ENCODE peak calls at places on chromosomes 12 and 14, in nine cellular contexts. One of them, this sample, is unnamed. For H3K4me1, the result is how much of the 10 kb centered on the place peaks cover.

GRCh38 chr12:94679554-94679953 is 29.2 kb upstream of the TMCC3 start:
- DNase-seq in fibroblast of lung: no peak
- DNase-seq in colonic mucosa: no peak
- DNase-seq in endodermal cell: peak
- DNase-seq in transverse colon: no peak
- DNase-seq in neural progenitor cell: no peak
- DNase-seq in upper lobe of right lung: no peak
- DNase-seq in mucosa of descending colon: no peak
- DNase-seq in A549: no peak
- DNase-seq in this sample: no peak

GRCh38 chr12:77374687-77375086 is 309.3 kb upstream of the E2F7 start:
- DNase-seq in neural progenitor cell: no peak
- DNase-seq in upper lobe of right lung: no peak
- DNase-seq in mucosa of descending colon: no peak
- DNase-seq in A549: no peak
- DNase-seq in transverse colon: peak
- DNase-seq in fibroblast of lung: no peak
- DNase-seq in colonic mucosa: no peak
- DNase-seq in endodermal cell: no peak
- DNase-seq in this sample: no peak

GRCh38 chr12:114668151-114668891 is 15.7 kb downstream of the TBX3 start:
- DNase-seq in colonic mucosa: peak
- DNase-seq in neural progenitor cell: peak
- DNase-seq in endodermal cell: peak
- DNase-seq in A549: peak
- DNase-seq in fibroblast of lung: peak
- DNase-seq in transverse colon: peak
- DNase-seq in upper lobe of right lung: peak
- DNase-seq in mucosa of descending colon: peak
- DNase-seq in this sample: peak

GRCh38 chr12:114744696-114745095 is 60.7 kb upstream of the TBX3 start:
- DNase-seq in A549: no peak
- DNase-seq in transverse colon: peak
- DNase-seq in mucosa of descending colon: peak
- DNase-seq in neural progenitor cell: no peak
- DNase-seq in fibroblast of lung: no peak
- DNase-seq in colonic mucosa: peak
- DNase-seq in upper lobe of right lung: no peak
- DNase-seq in endodermal cell: no peak
- DNase-seq in this sample: no peak

GRCh38 chr14:21852061-21852664 is 178.5 kb upstream of the OR4E1 start:
- DNase-seq in upper lobe of right lung: no peak
- DNase-seq in fibroblast of lung: no peak
- DNase-seq in transverse colon: peak
- DNase-seq in A549: no peak
- DNase-seq in endodermal cell: peak
- DNase-seq in mucosa of descending colon: peak
- DNase-seq in neural progenitor cell: peak
- DNase-seq in colonic mucosa: peak
- DNase-seq in this sample: no peak

GRCh38 chr12:50333441-50333840 is 50.1 kb upstream of the LIMA1 start:
- DNase-seq in colonic mucosa: no peak
- DNase-seq in neural progenitor cell: no peak
- DNase-seq in fibroblast of lung: peak
- DNase-seq in mucosa of descending colon: no peak
- DNase-seq in endodermal cell: peak
- DNase-seq in upper lobe of right lung: no peak
- DNase-seq in transverse colon: no peak
- DNase-seq in A549: no peak
- DNase-seq in this sample: no peak

GRCh38 chr14:22808388-22809209 is 6.6 kb downstream of the SLC7A7 start:
- DNase-seq in endodermal cell: no peak
- DNase-seq in A549: no peak
- DNase-seq in upper lobe of right lung: peak
- DNase-seq in fibroblast of lung: no peak
- DNase-seq in transverse colon: no peak
- DNase-seq in mucosa of descending colon: no peak
- DNase-seq in neural progenitor cell: no peak
- DNase-seq in colonic mucosa: no peak
- DNase-seq in this sample: no peak

GRCh38 chr12:97308576-97309198 is 153.9 kb upstream of the RMST start:
- DNase-seq in transverse colon: no peak
- DNase-seq in colonic mucosa: no peak
- DNase-seq in endodermal cell: no peak
- DNase-seq in mucosa of descending colon: no peak
- DNase-seq in A549: peak
- DNase-seq in upper lobe of right lung: no peak
- DNase-seq in fibroblast of lung: peak
- DNase-seq in neural progenitor cell: peak
- DNase-seq in this sample: no peak

GRCh38 chr14:95664546-95664945 is 21.7 kb upstream of the TCL1B start:
- DNase-seq in colonic mucosa: no peak
- DNase-seq in mucosa of descending colon: no peak
- DNase-seq in neural progenitor cell: no peak
- DNase-seq in transverse colon: no peak
- DNase-seq in fibroblast of lung: no peak
- DNase-seq in endodermal cell: no peak
- DNase-seq in upper lobe of right lung: no peak
- DNase-seq in A549: no peak
- DNase-seq in this sample: no peak

GRCh38 chr14:104390941-104391901 is 188.3 kb upstream of the C14orf180 start:
- DNase-seq in endodermal cell: peak
- DNase-seq in A549: no peak
- DNase-seq in transverse colon: no peak
- DNase-seq in mucosa of descending colon: no peak
- DNase-seq in colonic mucosa: peak
- DNase-seq in neural progenitor cell: no peak
- DNase-seq in fibroblast of lung: no peak
- DNase-seq in upper lobe of right lung: peak
- DNase-seq in this sample: no peak

GRCh38 chr14:33432407-33433023 is 493.8 kb downstream of the NPAS3 start:
- DNase-seq in endodermal cell: no peak
- DNase-seq in neural progenitor cell: peak
- DNase-seq in upper lobe of right lung: no peak
- DNase-seq in colonic mucosa: no peak
- DNase-seq in fibroblast of lung: peak
- DNase-seq in A549: peak
- DNase-seq in transverse colon: peak
- DNase-seq in mucosa of descending colon: no peak
- DNase-seq in this sample: no peak

GRCh38 chr12:52835271-52836041 is 1.3 kb upstream of the KRT79 start:
- DNase-seq in neural progenitor cell: no peak
- DNase-seq in transverse colon: no peak
- DNase-seq in fibroblast of lung: no peak
- DNase-seq in A549: no peak
- DNase-seq in endodermal cell: no peak
- DNase-seq in upper lobe of right lung: no peak
- DNase-seq in mucosa of descending colon: no peak
- DNase-seq in colonic mucosa: no peak
- DNase-seq in this sample: no peak

GRCh38 chr14:27366596-27366995 is 768.8 kb upstream of the NOVA1 start:
- DNase-seq in endodermal cell: no peak
- DNase-seq in transverse colon: no peak
- DNase-seq in colonic mucosa: no peak
- DNase-seq in fibroblast of lung: peak
- DNase-seq in mucosa of descending colon: no peak
- DNase-seq in neural progenitor cell: no peak
- DNase-seq in A549: no peak
- DNase-seq in upper lobe of right lung: no peak
- DNase-seq in this sample: no peak

GRCh38 chr12:4518106-4518728 is 20.5 kb upstream of the RAD51AP1 start:
- DNase-seq in A549: no peak
- DNase-seq in endodermal cell: no peak
- DNase-seq in upper lobe of right lung: no peak
- DNase-seq in colonic mucosa: no peak
- DNase-seq in transverse colon: no peak
- DNase-seq in mucosa of descending colon: no peak
- DNase-seq in neural progenitor cell: no peak
- DNase-seq in fibroblast of lung: peak
- DNase-seq in this sample: no peak

GRCh38 chr14:23175823-23176222 is 7.6 kb downstream of the SLC7A8 start:
- DNase-seq in transverse colon: no peak
- DNase-seq in neural progenitor cell: no peak
- DNase-seq in endodermal cell: no peak
- DNase-seq in colonic mucosa: no peak
- DNase-seq in mucosa of descending colon: no peak
- DNase-seq in upper lobe of right lung: no peak
- DNase-seq in A549: no peak
- DNase-seq in fibroblast of lung: no peak
- DNase-seq in this sample: no peak

GRCh38 chr12:92505373-92506340 is 197.1 kb upstream of the PLEKHG7 start:
- DNase-seq in upper lobe of right lung: peak
- DNase-seq in endodermal cell: no peak
- DNase-seq in neural progenitor cell: peak
- DNase-seq in transverse colon: peak
- DNase-seq in colonic mucosa: peak
- DNase-seq in A549: no peak
- DNase-seq in fibroblast of lung: peak
- DNase-seq in mucosa of descending colon: peak
- DNase-seq in this sample: peak

DNA sequence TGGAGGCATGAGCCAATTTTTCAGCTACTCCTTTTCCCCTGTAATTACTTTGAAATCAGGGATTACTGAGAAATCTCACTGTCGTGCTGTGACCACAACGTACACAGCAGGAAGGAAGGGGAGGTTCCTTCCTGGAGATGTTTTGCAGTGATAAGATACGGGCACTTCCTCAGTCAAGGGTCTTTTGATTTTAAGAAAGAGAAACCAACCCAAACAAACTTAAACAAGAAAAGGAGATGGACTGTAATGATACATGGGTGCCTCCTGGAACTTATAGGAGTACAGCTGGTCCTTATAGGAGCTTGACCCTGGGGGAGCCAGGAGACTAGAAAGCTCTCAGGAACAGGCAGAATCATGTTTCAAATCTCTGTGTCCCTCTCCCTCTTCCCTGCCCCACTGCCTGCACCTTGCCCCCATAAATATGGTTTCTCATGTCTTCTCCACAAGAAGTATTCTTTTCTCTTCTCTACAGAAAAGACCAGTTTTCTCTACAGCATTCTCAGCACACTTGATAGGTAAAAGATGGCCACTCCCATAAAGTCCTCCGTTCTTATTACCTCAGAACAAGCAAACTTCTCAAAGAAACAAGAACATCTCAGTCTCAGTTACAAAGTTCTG is 281.1 kb upstream of the AMIGO2 start:
- DNase-seq in transverse colon: no peak
- DNase-seq in endodermal cell: no peak
- DNase-seq in A549: no peak
- DNase-seq in colonic mucosa: no peak
- DNase-seq in upper lobe of right lung: no peak
- DNase-seq in fibroblast of lung: no peak
- DNase-seq in mucosa of descending colon: no peak
- DNase-seq in neural progenitor cell: no peak
- DNase-seq in this sample: peak
- H3K4me3 ChIP-seq in transverse colon: no peak
- H3K4me3 ChIP-seq in endodermal cell: no peak
- H3K4me3 ChIP-seq in A549: no peak
- H3K4me3 ChIP-seq in colonic mucosa: no peak
- H3K4me3 ChIP-seq in upper lobe of right lung: no peak
- H3K4me3 ChIP-seq in fibroblast of lung: no peak
- H3K4me3 ChIP-seq in mucosa of descending colon: no peak
- H3K4me3 ChIP-seq in neural progenitor cell: no peak
- H3K4me3 ChIP-seq in this sample: peak

DNA sequence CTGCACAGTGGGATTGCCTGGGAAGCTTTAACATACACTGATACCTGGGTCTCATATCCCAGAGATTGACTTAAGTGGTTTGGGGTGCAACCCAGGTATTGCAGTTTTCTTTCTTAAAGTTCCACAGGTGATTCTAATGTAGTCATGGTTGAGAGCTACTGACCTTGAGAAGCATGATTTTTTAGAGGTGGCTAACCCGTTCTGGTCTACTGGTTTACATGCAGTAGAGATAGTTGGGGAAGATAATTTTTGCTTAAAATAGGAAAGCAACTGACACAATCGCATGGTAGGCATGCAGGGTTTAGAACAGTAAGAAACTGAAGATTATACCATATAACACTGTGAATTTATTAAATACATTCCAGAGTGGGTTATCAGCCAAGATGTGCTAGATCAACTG is 134.2 kb upstream of the DNM1L start:
- DNase-seq in fibroblast of lung: no peak
- DNase-seq in colonic mucosa: no peak
- DNase-seq in A549: no peak
- DNase-seq in upper lobe of right lung: no peak
- DNase-seq in mucosa of descending colon: no peak
- DNase-seq in neural progenitor cell: no peak
- DNase-seq in transverse colon: no peak
- DNase-seq in endodermal cell: peak
- DNase-seq in this sample: no peak
- H3K4me1 ChIP-seq in fibroblast of lung: under half
- H3K4me1 ChIP-seq in colonic mucosa: under half
- H3K4me1 ChIP-seq in A549: under half
- H3K4me1 ChIP-seq in upper lobe of right lung: half or more
- H3K4me1 ChIP-seq in mucosa of descending colon: under half
- H3K4me1 ChIP-seq in neural progenitor cell: under half
- H3K4me1 ChIP-seq in transverse colon: under half
- H3K4me1 ChIP-seq in endodermal cell: under half
- H3K4me1 ChIP-seq in this sample: half or more

DNA sequence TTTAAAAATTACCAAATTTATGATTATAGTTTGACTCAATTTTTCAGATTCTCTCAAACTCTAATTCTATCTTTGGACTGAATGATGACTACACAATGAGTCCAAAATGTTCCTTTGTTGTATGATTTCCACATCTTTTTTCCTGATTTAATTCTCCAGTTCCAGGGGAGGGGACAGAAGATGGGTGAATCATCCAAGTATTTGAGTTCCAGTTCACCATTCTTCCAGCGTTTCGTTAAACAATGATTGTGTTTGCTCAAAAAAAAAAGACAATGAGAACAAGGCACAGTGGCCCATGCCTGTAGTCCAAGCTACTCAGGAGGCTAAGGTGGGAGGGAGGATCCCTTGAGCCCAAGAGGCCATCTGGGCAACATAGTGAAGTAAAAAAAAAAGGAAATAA is 23.8 kb downstream of the BAZ1A start:
- DNase-seq in mucosa of descending colon: no peak
- DNase-seq in endodermal cell: no peak
- DNase-seq in upper lobe of right lung: no peak
- DNase-seq in transverse colon: no peak
- DNase-seq in neural progenitor cell: no peak
- DNase-seq in colonic mucosa: no peak
- DNase-seq in A549: peak
- DNase-seq in fibroblast of lung: peak
- DNase-seq in this sample: no peak
- H3K4me3 ChIP-seq in mucosa of descending colon: no peak
- H3K4me3 ChIP-seq in endodermal cell: no peak
- H3K4me3 ChIP-seq in upper lobe of right lung: no peak
- H3K4me3 ChIP-seq in transverse colon: no peak
- H3K4me3 ChIP-seq in neural progenitor cell: no peak
- H3K4me3 ChIP-seq in colonic mucosa: no peak
- H3K4me3 ChIP-seq in A549: no peak
- H3K4me3 ChIP-seq in fibroblast of lung: no peak
- H3K4me3 ChIP-seq in this sample: no peak

DNA sequence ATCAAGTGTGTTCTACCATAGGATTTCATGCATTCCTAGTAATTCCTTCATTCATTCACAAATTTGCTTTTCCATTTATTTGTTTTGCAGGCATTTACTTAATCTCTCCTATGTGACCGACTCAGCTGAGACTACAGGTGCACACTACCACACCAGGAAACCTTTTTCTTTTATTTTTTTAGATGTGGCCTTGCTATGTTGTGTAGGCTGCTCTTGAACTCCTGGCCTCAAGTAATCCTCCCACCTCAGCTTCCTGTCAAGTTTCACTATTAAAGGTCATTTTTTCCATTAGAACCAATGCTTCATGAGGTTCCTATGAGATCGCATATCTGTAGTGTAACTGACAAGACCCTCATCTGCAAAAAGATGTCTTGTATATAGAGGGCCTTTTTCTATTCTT is 1218.7 kb downstream of the VRK1 start:
- DNase-seq in fibroblast of lung: no peak
- DNase-seq in colonic mucosa: no peak
- DNase-seq in neural progenitor cell: no peak
- DNase-seq in upper lobe of right lung: no peak
- DNase-seq in A549: no peak
- DNase-seq in mucosa of descending colon: no peak
- DNase-seq in transverse colon: no peak
- DNase-seq in endodermal cell: no peak
- DNase-seq in this sample: no peak
- H3K4me1 ChIP-seq in fibroblast of lung: under half
- H3K4me1 ChIP-seq in colonic mucosa: under half
- H3K4me1 ChIP-seq in neural progenitor cell: under half
- H3K4me1 ChIP-seq in upper lobe of right lung: under half
- H3K4me1 ChIP-seq in A549: under half
- H3K4me1 ChIP-seq in mucosa of descending colon: under half
- H3K4me1 ChIP-seq in transverse colon: under half
- H3K4me1 ChIP-seq in endodermal cell: under half
- H3K4me1 ChIP-seq in this sample: under half

This sample was measured in heart right ventricle.